ENCODE peak calls at places on chromosomes 7 and 10, in ten cellular contexts. R is fibroblast of lung, H is OCI-LY7, F is uterus, P is H1, Y is Peyer's patch, B is HFFc6, L is right lobe of liver, S is chondrocyte, O is dorsolateral prefrontal cortex. X is an unnamed sample.
A peak's percentile ranks its signal among the peaks of the same experiment; 100 is the strongest.

GRCh38 chr7:141483044-141483443 is 68.2 kb upstream of the AGK start:
- DNase-seq in H (no peak), F (no peak), S (no peak), R (no peak), B (no peak), P (no peak), Y (no peak), L (no peak), O (no peak), X (no peak)

GRCh38 chr7:107394301-107394700 is 75.6 kb upstream of the GPR22 start:
- DNase-seq in H (no peak), B (peak; percentile 30), Y (no peak), L (no peak), R (peak; percentile 23), O (no peak), P (no peak), F (no peak), S (no peak), X (no peak)

GRCh38 chr10:22158426-22158825 is 59.4 kb downstream of the EBLN1 start:
- DNase-seq in H (no peak), L (no peak), F (no peak), O (no peak), Y (no peak), S (no peak), B (no peak), R (no peak), P (no peak), X (no peak)

GRCh38 chr7:93245525-93246432 is 13.6 kb downstream of the VPS50 start:
- DNase-seq in S (no peak), F (no peak), Y (no peak), B (peak; percentile 46), L (no peak), H (peak; percentile 39), P (no peak), R (peak; percentile 58), O (no peak), X (no peak)

GRCh38 chr10:119339099-119339498 is 131.7 kb downstream of the GRK5 start:
- DNase-seq in L (no peak), Y (no peak), F (no peak), S (no peak), B (no peak), O (no peak), P (no peak), H (no peak), R (no peak), X (no peak)

GRCh38 chr10:70528726-70529362 is 50.3 kb downstream of the PALD1 start:
- DNase-seq in O (no peak), S (no peak), B (peak; percentile 45), H (peak; percentile 34), F (no peak), R (peak; percentile 60), Y (no peak), L (no peak), P (no peak), X (no peak)

GRCh38 chr10:13987472-13987871 is 343.3 kb downstream of the FRMD4A start:
- DNase-seq in P (no peak), H (no peak), B (peak; percentile 82), O (no peak), R (peak; percentile 58), F (no peak), Y (no peak), L (no peak), S (no peak), X (no peak)

GRCh38 chr7:89104748-89105685 is 309.5 kb upstream of the TEX47 start:
- DNase-seq in O (no peak), P (no peak), F (no peak), H (no peak), B (no peak), S (no peak), R (no peak), Y (no peak), L (no peak), X (no peak)

GRCh38 chr7:149836434-149836833 is 1.7 kb upstream of the ZNF862 start:
- DNase-seq in O (no peak), P (no peak), Y (no peak), R (no peak), B (no peak), S (no peak), F (no peak), H (no peak), L (no peak), X (no peak)

GRCh38 chr7:149838224-149838991 is at the start of gene ZNF862:
- DNase-seq in O (peak; percentile 98), H (peak; percentile 98), S (peak; percentile 99), P (peak; percentile 93), B (peak; percentile 96), R (peak; percentile 97), F (peak; percentile 97), Y (peak; percentile 97), L (peak; percentile 99), X (peak; percentile 91)

GRCh38 chr7:149837620-149838223 is 453 bp upstream of the ZNF862 start:
- DNase-seq in L (no peak), F (no peak), O (no peak), B (no peak), R (no peak), H (no peak), P (no peak), Y (no peak), S (no peak), X (no peak)

GRCh38 chr7:149839933-149840332 is 1.8 kb downstream of the ZNF862 start:
- DNase-seq in O (no peak), F (no peak), P (no peak), H (no peak), S (no peak), L (no peak), B (no peak), Y (no peak), R (no peak), X (no peak)

DNA sequence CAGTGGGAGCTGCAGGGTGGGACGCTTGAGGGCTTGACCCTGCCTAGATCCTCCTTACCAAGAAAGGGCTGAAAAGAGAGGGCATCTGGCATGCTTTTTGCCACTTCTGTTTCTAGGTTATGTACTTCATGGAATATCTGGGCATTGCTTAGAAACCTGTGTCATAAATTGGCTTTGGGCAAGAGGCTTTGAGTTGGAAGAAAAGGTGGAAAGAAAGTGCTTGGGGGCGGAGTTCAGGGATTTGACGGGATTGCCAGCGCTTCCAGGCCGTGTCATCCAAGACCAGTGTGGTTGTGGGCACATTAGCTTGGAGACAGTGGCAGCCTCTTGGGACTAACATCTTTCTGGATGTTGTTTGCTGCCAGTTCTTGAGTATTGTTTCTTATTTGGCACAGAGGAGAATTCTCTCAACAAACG is 825 bp downstream of the ZNF862 start:
- DNase-seq in L (no peak), S (no peak), B (no peak), P (no peak), O (no peak), Y (no peak), H (no peak), R (peak; percentile 15), F (no peak), X (no peak)
- TF ChIP-seq CTCF in L (no peak), S (no peak), B (no peak), P (no peak), O (no peak), Y (no peak), H (no peak), R (no peak), F (no peak), X (no peak)

DNA sequence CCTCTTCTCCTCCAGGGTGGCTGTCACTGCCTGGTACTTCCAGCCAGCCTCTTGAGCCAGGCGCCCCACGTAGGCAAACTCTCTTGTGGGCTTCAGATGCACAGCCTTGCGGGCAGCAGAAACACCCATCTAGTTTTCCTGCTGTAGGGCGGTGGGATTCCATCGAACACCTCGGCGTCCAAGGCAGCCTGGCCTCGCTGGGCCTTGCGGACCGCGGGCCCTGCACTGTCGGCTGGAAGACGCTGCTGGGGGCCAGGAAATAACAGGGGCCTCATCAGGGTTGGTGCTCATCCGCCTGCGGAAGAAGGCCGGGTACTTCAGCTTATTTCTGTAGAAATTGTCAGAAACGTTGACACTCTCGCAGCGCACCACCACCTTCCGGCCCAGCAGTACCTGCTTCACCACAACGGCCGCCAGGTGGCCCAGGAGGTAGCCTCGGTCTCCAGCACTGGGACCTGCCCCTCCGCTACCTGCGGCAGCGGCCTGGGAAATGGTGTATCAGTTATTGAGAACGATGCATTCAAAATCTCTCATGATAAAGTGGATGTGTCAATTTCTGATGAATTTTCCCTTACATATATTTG is 61.1 kb downstream of the WDFY4 start:
- DNase-seq in P (peak; percentile 79), B (no peak), R (no peak), Y (no peak), H (no peak), S (no peak), O (no peak), L (no peak), F (no peak), X (no peak)
- TF ChIP-seq CTCF in P (peak; percentile 87), B (peak; percentile 21), R (no peak), Y (no peak), H (no peak), S (no peak), O (no peak), L (no peak), F (no peak), X (no peak)

GRCh38 chr7:140062118-140062527 is 628 bp downstream of the PARP12 start:
- DNase-seq in F (no peak), L (peak; percentile 52), B (no peak), R (no peak), Y (peak; percentile 61), S (no peak), H (no peak), P (peak; percentile 51), O (no peak), X (no peak)

GRCh38 chr7:140061607-140061930 is 1.2 kb downstream of the PARP12 start:
- DNase-seq in R (no peak), O (no peak), S (no peak), B (no peak), P (no peak), L (no peak), F (no peak), Y (no peak), H (no peak), X (no peak)

GRCh38 chr7:140060243-140060630 is 2.5 kb downstream of the PARP12 start:
- DNase-seq in S (no peak), B (no peak), P (no peak), O (no peak), Y (no peak), R (no peak), H (no peak), F (no peak), L (no peak), X (no peak)

GRCh38 chr7:140060788-140061606 is 1.8 kb downstream of the PARP12 start:
- DNase-seq in P (peak; percentile 41), S (no peak), H (no peak), B (no peak), Y (no peak), F (no peak), O (no peak), R (peak; percentile 90), L (peak; percentile 62), X (no peak)

DNA sequence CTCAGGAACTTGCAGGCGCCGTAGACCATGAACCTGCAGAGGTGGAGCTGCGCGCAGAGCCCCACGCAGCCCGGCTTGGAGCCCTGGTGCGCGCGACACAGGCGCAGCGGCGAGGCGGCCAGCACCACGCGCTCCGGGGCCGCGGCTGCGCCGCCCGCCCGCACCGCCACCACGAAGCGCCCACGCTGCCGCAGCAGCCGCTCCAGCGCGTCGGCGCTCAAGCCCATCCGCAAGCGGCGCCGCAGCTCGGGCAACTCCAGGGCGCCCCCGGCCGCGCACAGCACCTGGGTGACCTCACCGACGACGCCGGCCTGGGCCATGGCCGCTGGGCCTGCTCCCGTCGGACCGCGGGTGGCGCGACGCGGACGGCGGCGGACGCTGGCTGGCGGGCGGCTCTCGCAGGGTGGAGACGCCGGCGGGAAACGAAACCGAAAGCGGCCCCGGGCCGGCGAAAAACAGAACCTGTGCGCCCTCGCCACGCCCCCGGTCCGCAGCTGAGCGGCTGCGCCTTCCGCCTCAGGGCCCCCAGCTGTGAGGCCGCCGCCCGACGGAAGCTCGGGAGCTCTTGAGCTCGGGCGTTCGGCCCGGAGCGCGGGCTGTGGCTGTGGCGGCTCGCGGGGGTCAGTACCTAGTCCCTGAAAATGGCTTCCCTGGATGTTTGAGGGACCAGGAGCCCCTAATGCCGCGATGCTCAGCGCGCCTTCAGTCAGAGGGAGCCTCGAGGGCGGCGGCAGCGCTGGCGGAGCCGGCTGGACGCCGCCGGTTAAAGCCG is at the start of gene PARP12:
- DNase-seq in L (peak; percentile 97), S (no peak), H (peak; percentile 84), P (peak; percentile 88), O (no peak), B (peak; percentile 62), Y (peak; percentile 92), R (peak; percentile 84), F (peak; percentile 89), X (peak; percentile 68)
- TF ChIP-seq CTCF in L (no peak), S (peak; percentile 7), H (no peak), P (no peak), O (no peak), B (no peak), Y (no peak), R (no peak), F (no peak), X (no peak)

GRCh38 chr7:108660465-108660864 is 90.8 kb downstream of the DNAJB9 start:
- DNase-seq in R (peak; percentile 57), S (no peak), O (no peak), P (no peak), B (no peak), F (no peak), Y (no peak), L (no peak), H (no peak), X (no peak)
- TF ChIP-seq CTCF in R (peak; percentile 58), S (peak; percentile 67), O (peak; percentile 31), P (peak; percentile 41), B (peak; percentile 58), F (no peak), Y (no peak), L (peak; percentile 41), H (peak; percentile 61), X (no peak)